ENCODE peak calls at places on chromosome 10, in four cellular contexts. D is K562, W is ovary, F is iPS DF 6.9. I is an unnamed sample.

GRCh38 chr10:128884496-128884895 is 582.5 kb upstream of the MGMT start:
- DNase-seq in D (no peak), W (no peak), F (no peak), I (no peak)

GRCh38 chr10:6507311-6507710 is 72.8 kb downstream of the PRKCQ start:
- DNase-seq in D (no peak), W (no peak), F (no peak), I (peak)

GRCh38 chr10:9198611-9199010 is 1144.1 kb downstream of the GATA3 start:
- DNase-seq in D (no peak), W (no peak), F (no peak), I (no peak)

GRCh38 chr10:49526624-49527023 is 12.3 kb downstream of the ERCC6 start:
- DNase-seq in D (no peak), W (no peak), F (no peak), I (no peak)

GRCh38 chr10:115861864-115862263 is 411.1 kb downstream of the GFRA1 start:
- DNase-seq in D (no peak), W (no peak), F (no peak), I (no peak)

GRCh38 chr10:97022616-97023015 is 163.1 kb downstream of the SLIT1 start:
- DNase-seq in D (no peak), W (no peak), F (no peak), I (no peak)

GRCh38 chr10:73773152-73773879 is 8.5 kb upstream of the CHCHD1 start:
- DNase-seq in D (no peak), W (no peak), F (no peak), I (no peak)

GRCh38 chr10:91140995-91141549 is 79.4 kb upstream of the PCGF5 start:
- DNase-seq in D (no peak), W (no peak), F (no peak), I (no peak)

GRCh38 chr10:70176441-70176840 is 6.1 kb upstream of the SAR1A start:
- DNase-seq in D (no peak), W (no peak), F (no peak), I (no peak)

GRCh38 chr10:68348265-68348741 is 15.6 kb upstream of the PBLD start:
- DNase-seq in D (peak), W (no peak), F (peak), I (no peak)

GRCh38 chr10:114271779-114272167 is 32.7 kb downstream of the VWA2 start:
- DNase-seq in D (no peak), W (no peak), F (no peak), I (no peak)

GRCh38 chr10:63707254-63707910 is 186.2 kb downstream of the REEP3 start:
- DNase-seq in D (peak), W (no peak), F (no peak), I (no peak)

GRCh38 chr10:72303424-72304128 is 29.9 kb downstream of the DDIT4 start:
- DNase-seq in D (no peak), W (no peak), F (no peak), I (no peak)

GRCh38 chr10:7243139-7243538 is 167.7 kb downstream of the SFMBT2 start:
- DNase-seq in D (no peak), W (no peak), F (no peak), I (no peak)

GRCh38 chr10:4399571-4399970 is 426.4 kb upstream of the AKR1E2 start:
- DNase-seq in D (no peak), W (no peak), F (no peak), I (no peak)

GRCh38 chr10:34547283-34547682 is 267.8 kb downstream of the PARD3 start:
- DNase-seq in D (no peak), W (no peak), F (no peak), I (no peak)

GRCh38 chr10:2921956-2922680 is 145.2 kb upstream of the PFKP start:
- DNase-seq in D (no peak), W (no peak), F (no peak), I (no peak)

DNA sequence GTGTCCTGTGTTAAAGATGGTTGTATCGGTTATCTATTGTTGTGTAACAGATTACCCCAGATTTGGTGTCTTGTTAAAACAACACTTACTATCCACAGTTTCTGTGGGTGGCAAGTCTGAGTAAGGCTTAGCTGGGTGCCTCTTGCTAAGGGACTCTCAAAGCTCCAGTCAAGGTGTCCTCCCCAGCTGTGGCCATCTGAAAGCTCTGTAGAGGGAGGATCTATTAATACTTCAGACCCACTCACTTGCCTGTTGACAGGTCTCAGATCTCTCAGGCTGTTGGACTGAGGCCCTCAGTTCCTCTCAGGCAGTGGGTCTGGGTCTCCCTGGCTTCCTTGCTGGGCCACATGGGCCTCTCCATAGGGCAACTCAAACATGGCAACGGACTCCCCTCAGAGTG is 19.6 kb downstream of the ARID5B start:
- DNase-seq in D (no peak), W (no peak), F (no peak), I (no peak)
- H3K27ac ChIP-seq in D (no peak), W (no peak), F (no peak), I (no peak)

GRCh38 chr10:81875680-81876252 is 772 bp downstream of the NRG3 start:
- DNase-seq in D (no peak), W (no peak), F (no peak), I (no peak)

GRCh38 chr10:81874878-81875679 is at the start of gene NRG3:
- DNase-seq in D (no peak), W (no peak), F (no peak), I (no peak)

GRCh38 chr10:81873231-81873931 is 1.6 kb upstream of the NRG3 start:
- DNase-seq in D (no peak), W (no peak), F (no peak), I (no peak)

GRCh38 chr10:81873932-81874816 is 820 bp upstream of the NRG3 start:
- DNase-seq in D (no peak), W (no peak), F (no peak), I (no peak)

GRCh38 chr10:81876253-81876731 is 1.3 kb downstream of the NRG3 start:
- DNase-seq in D (no peak), W (no peak), F (no peak), I (no peak)
- H3K27ac ChIP-seq in D (no peak), W (no peak), F (no peak), I (peak)

GRCh38 chr10:29539398-29539797 is 95.4 kb downstream of the SVIL start:
- DNase-seq in D (no peak), W (no peak), F (no peak), I (no peak)
- H3K27ac ChIP-seq in D (no peak), W (no peak), F (no peak), I (no peak)

GRCh38 chr10:109987413-109987812 is 20.4 kb upstream of the ADD3 start:
- DNase-seq in D (no peak), W (no peak), F (no peak), I (no peak)
- H3K27ac ChIP-seq in D (no peak), W (no peak), F (no peak), I (no peak)

I was measured in caudate nucleus.